ENCODE peak calls at places on chromosomes 13 and 19, in ten cellular contexts. G, J, W, Y, R, Q, L, X, F and S are unnamed samples.

GRCh38 chr13:102879793-102880499 is 34.1 kb downstream of the ERCC5 start:
- DNase-seq in G (no peak), J (no peak), W (peak; percentile 15), Y (no peak), R (no peak), Q (no peak), L (no peak), X (no peak), F (no peak), S (no peak)

GRCh38 chr19:821228-821975 is at the start of gene PLPPR3:
- DNase-seq in G (no peak), J (no peak), W (peak; percentile 63), Y (no peak), R (no peak), Q (no peak), L (peak; percentile 44), X (no peak), F (no peak), S (no peak)

GRCh38 chr19:31338069-31338767 is 11.0 kb downstream of the TSHZ3 start:
- DNase-seq in G (peak; percentile 49), J (peak; percentile 43), W (peak; percentile 88), Y (no peak), R (no peak), Q (no peak), L (peak; percentile 78), X (no peak), F (no peak), S (peak; percentile 31)

GRCh38 chr19:7292950-7293794 is 1.0 kb downstream of the INSR start:
- DNase-seq in G (no peak), J (peak; percentile 54), W (peak; percentile 36), Y (peak; percentile 80), R (no peak), Q (peak; percentile 44), L (peak; percentile 12), X (no peak), F (no peak), S (peak; percentile 48)

GRCh38 chr13:80337011-80337688 is 3.8 kb downstream of the SPRY2 start:
- DNase-seq in G (no peak), J (no peak), W (no peak), Y (no peak), R (no peak), Q (no peak), L (no peak), X (no peak), F (no peak), S (no peak)

GRCh38 chr13:25111557-25111956 is 15.6 kb downstream of the PABPC3 start:
- DNase-seq in G (no peak), J (no peak), W (no peak), Y (no peak), R (no peak), Q (no peak), L (no peak), X (no peak), F (peak; percentile 15), S (no peak)

GRCh38 chr13:76864259-76864658 is 21.9 kb downstream of the KCTD12 start:
- DNase-seq in G (no peak), J (no peak), W (no peak), Y (no peak), R (no peak), Q (no peak), L (no peak), X (no peak), F (no peak), S (no peak)

GRCh38 chr13:79966039-79966438 is 374.9 kb downstream of the SPRY2 start:
- DNase-seq in G (no peak), J (no peak), W (no peak), Y (no peak), R (no peak), Q (no peak), L (no peak), X (no peak), F (no peak), S (no peak)

GRCh38 chr13:102902789-102903347 is 57.0 kb downstream of the ERCC5 start:
- DNase-seq in G (no peak), J (no peak), W (no peak), Y (no peak), R (no peak), Q (no peak), L (no peak), X (no peak), F (no peak), S (no peak)

GRCh38 chr13:74056829-74057564 is 77.2 kb downstream of the KLF12 start:
- DNase-seq in G (no peak), J (peak; percentile 30), W (peak; percentile 36), Y (no peak), R (no peak), Q (no peak), L (no peak), X (no peak), F (no peak), S (no peak)

GRCh38 chr13:91142572-91142971 is 204.9 kb upstream of the MIR17HG start:
- DNase-seq in G (no peak), J (no peak), W (no peak), Y (no peak), R (no peak), Q (no peak), L (no peak), X (no peak), F (peak; percentile 71), S (no peak)

GRCh38 chr19:9827325-9828238 is at the start of gene UBL5:
- DNase-seq in G (peak; percentile 94), J (peak; percentile 85), W (peak; percentile 94), Y (peak; percentile 92), R (peak; percentile 83), Q (peak; percentile 85), L (peak; percentile 90), X (peak; percentile 88), F (peak; percentile 94), S (peak; percentile 79)

GRCh38 chr19:58338825-58339558 is 12.2 kb downstream of the ZSCAN22 start:
- DNase-seq in G (no peak), J (no peak), W (peak; percentile 55), Y (no peak), R (no peak), Q (no peak), L (peak; percentile 44), X (no peak), F (peak; percentile 38), S (no peak)

GRCh38 chr13:59435024-59435423 is 728.7 kb downstream of the DIAPH3 start:
- DNase-seq in G (no peak), J (no peak), W (no peak), Y (no peak), R (no peak), Q (no peak), L (no peak), X (no peak), F (no peak), S (no peak)

DNA sequence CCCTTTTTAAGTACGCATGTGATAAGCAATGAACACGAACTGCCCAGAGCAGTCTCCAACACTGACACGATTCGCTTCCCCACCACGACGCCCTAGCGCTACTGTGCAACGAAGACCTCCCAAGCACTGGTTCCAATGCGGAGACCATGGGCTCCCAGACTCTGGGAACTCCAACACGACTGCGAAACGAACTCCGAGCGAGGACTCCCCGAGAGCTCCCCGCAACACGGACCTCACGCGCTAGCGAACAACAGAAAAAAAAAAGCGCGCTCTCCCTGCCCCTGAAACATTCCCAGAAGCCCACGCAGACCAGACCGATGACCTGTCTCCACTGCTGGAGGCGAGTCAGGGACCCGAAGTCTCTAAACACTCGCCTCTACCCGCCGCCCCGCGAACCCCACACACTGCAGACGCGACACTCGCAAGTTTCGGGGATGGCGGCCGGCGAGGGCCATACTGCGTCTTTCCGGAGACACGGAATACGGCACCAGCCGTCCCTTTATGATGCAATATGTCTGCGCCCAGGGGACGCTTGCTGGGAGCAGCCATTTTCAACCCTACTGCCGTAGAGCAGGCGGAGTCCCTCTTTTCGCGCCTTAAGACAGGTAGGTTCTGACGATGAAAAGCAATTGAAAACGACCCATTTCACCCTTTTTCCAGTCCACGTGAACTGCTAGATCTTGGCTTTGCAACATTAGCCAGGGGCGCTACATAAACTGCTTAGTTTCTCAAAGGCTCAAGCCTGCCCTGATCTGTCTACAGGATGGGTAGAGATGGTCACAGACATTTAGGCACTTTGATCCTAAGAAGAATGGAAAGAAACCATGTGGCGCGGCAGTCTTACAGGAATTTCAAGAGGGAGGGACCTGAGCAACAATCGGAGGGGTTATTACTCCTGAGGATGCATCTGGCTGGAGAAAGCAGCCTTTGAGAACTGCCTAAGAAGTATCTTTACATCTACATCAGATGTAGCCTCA is at the start of gene ZNF577:
- DNase-seq in G (peak; percentile 94), J (peak; percentile 91), W (peak; percentile 87), Y (peak; percentile 87), R (peak; percentile 78), Q (peak; percentile 6), L (peak; percentile 95), X (peak; percentile 64), F (no peak), S (peak; percentile 83)
- H3K4me3 ChIP-seq in G (peak within 1 kb of the TSS; percentile 65), J (peak within 1 kb of the TSS; percentile 86), W (peak within 1 kb of the TSS; percentile 70), Y (peak within 1 kb of the TSS; percentile 58), R (peak within 1 kb of the TSS; percentile 73), Q (peak within 1 kb of the TSS; percentile 2), L (peak within 1 kb of the TSS; percentile 67), X (peak within 1 kb of the TSS; percentile 42), F (no peak within 1 kb of the TSS), S (peak within 1 kb of the TSS; percentile 45)

DNA sequence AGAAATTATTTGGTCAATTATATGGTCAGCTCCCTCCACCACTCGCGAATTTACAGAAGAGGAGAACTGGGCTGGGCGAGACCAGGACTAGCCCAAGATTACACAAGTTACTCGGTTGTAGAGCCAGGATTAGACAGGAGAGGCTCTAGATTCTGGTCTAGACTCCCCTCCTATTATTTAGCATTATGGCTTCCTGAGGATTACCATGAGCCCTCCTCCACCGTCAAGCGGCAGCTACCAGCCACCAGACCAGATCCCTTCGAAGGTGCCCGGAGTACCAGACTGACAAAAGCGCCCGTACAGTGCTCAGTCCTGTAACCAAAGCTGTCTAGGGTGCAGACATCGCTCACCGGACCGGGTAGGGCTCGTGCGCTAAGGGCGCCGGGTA is 497 bp upstream of the MLNR start:
- DNase-seq in G (no peak), J (no peak), W (no peak), Y (no peak), R (no peak), Q (no peak), L (no peak), X (peak; percentile 18), F (no peak), S (no peak)
- H3K27me3 ChIP-seq in G (no peaks in the 10 kb centered on the region), J (no peaks in the 10 kb centered on the region), W (peaks cover 87% of the 10 kb centered on the region), Y (peaks cover 40% of the 10 kb centered on the region), R (peaks cover 62% of the 10 kb centered on the region), Q (no peaks in the 10 kb centered on the region), L (peaks cover 4% of the 10 kb centered on the region), X (peaks cover 12% of the 10 kb centered on the region), F (no peaks in the 10 kb centered on the region), S (peaks cover 22% of the 10 kb centered on the region)

DNA sequence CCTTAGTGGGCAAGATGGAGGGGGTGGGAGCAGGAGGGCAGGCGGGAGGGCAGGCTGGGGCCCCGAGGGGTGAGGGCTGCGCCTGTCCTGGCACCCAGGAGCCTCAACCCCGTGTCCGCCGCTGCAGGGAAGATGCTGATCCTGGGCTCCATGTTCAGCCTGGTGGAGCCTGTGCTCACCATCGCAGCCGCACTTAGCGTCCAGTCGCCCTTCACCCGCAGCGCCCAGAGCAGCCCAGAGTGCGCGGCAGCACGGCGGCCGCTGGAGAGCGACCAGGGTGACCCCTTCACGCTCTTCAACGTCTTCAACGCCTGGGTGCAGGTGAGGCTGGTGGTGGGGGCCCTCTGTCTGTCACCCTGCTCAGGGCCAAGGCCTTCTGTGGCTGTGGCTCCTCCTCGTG is 23.5 kb downstream of the DHX34 start:
- DNase-seq in G (no peak), J (no peak), W (no peak), Y (no peak), R (no peak), Q (no peak), L (no peak), X (no peak), F (no peak), S (no peak)
- H3K36me3 ChIP-seq in G (peaks cover 2% of the 10 kb centered on the region), J (peaks cover 93% of the 10 kb centered on the region), W (no peaks in the 10 kb centered on the region), Y (peaks cover 80% of the 10 kb centered on the region), R (peaks cover 89% of the 10 kb centered on the region), Q (peaks cover 48% of the 10 kb centered on the region), L (peaks cover 87% of the 10 kb centered on the region), X (peaks cover 10% of the 10 kb centered on the region), F (peaks cover 4% of the 10 kb centered on the region), S (peaks cover 89% of the 10 kb centered on the region)

GRCh38 chr13:110812111-110812868 is 98.8 kb downstream of the ING1 start:
- DNase-seq in G (no peak), J (no peak), W (no peak), Y (peak; percentile 56), R (no peak), Q (no peak), L (no peak), X (no peak), F (no peak), S (no peak)
- H3K4me3 ChIP-seq in G (no peak overlapping the region), J (peak overlapping the region; percentile 66), W (no peak overlapping the region), Y (peak overlapping the region; percentile 23), R (no peak overlapping the region), Q (no peak overlapping the region), L (no peak overlapping the region), X (no peak overlapping the region), F (no peak overlapping the region), S (no peak overlapping the region)